ENCODE peak calls at places on chromosomes 16 and 17, in nine cellular contexts. E, C, J, Z, Y, D, R, F and V are unnamed samples.

GRCh38 chr17:6496116-6496481 is 51.8 kb downstream of the PIMREG start:
- DNase-seq in E (no peak), C (peak), J (no peak), Z (no peak), Y (no peak), D (peak), R (no peak), F (no peak), V (no peak)

GRCh38 chr16:66566051-66566901 is at the start of gene CMTM1:
- DNase-seq in E (no peak), C (no peak), J (no peak), Z (no peak), Y (no peak), D (no peak), R (no peak), F (no peak), V (peak)

GRCh38 chr16:29784901-29785500 is 5.5 kb upstream of the KIF22 start:
- DNase-seq in E (peak), C (no peak), J (no peak), Z (peak), Y (peak), D (peak), R (peak), F (peak), V (no peak)

GRCh38 chr17:32590974-32591373 is 104.2 kb downstream of the CDK5R1 start:
- DNase-seq in E (no peak), C (peak), J (no peak), Z (no peak), Y (no peak), D (no peak), R (no peak), F (no peak), V (no peak)

GRCh38 chr17:41802961-41803682 is 8.6 kb downstream of the P3H4 start:
- DNase-seq in E (no peak), C (peak), J (no peak), Z (no peak), Y (no peak), D (no peak), R (no peak), F (no peak), V (no peak)

GRCh38 chr17:83182620-83183063 is 103.2 kb downstream of the METRNL start:
- DNase-seq in E (no peak), C (no peak), J (no peak), Z (no peak), Y (no peak), D (no peak), R (no peak), F (peak), V (peak)

GRCh38 chr17:79478051-79478461 is 132.8 kb downstream of the RBFOX3 start:
- DNase-seq in E (no peak), C (no peak), J (no peak), Z (no peak), Y (no peak), D (no peak), R (no peak), F (no peak), V (no peak)

GRCh38 chr17:72733619-72734282 is 358.7 kb downstream of the SLC39A11 start:
- DNase-seq in E (no peak), C (no peak), J (no peak), Z (no peak), Y (no peak), D (no peak), R (no peak), F (no peak), V (no peak)

GRCh38 chr17:79851461-79851817 is 12.2 kb upstream of the CBX4 start:
- DNase-seq in E (peak), C (peak), J (peak), Z (peak), Y (no peak), D (no peak), R (no peak), F (peak), V (no peak)

GRCh38 chr16:12027091-12027490 is 50.6 kb downstream of the SNX29 start:
- DNase-seq in E (no peak), C (no peak), J (peak), Z (no peak), Y (no peak), D (no peak), R (no peak), F (no peak), V (no peak)

GRCh38 chr16:84940670-84941551 is 70.4 kb downstream of the ZDHHC7 start:
- DNase-seq in E (no peak), C (no peak), J (no peak), Z (no peak), Y (no peak), D (no peak), R (no peak), F (no peak), V (no peak)

GRCh38 chr16:11681526-11681925 is 13.3 kb downstream of the SNN start:
- DNase-seq in E (peak), C (no peak), J (no peak), Z (no peak), Y (no peak), D (peak), R (no peak), F (no peak), V (no peak)

GRCh38 chr16:87498324-87499188 is 5.7 kb upstream of the ZCCHC14 start:
- DNase-seq in E (no peak), C (no peak), J (no peak), Z (no peak), Y (no peak), D (no peak), R (no peak), F (no peak), V (no peak)

GRCh38 chr16:3538222-3538621 is 37.4 kb downstream of the CLUAP1 start:
- DNase-seq in E (no peak), C (no peak), J (no peak), Z (no peak), Y (no peak), D (no peak), R (no peak), F (no peak), V (no peak)